ENCODE peak calls at places on chromosomes 4 and X, in four cellular contexts. B is stimulated activated CD4-positive, alpha-beta T cell treated with anti-CD3 and anti-CD28 coated beads, Interleukin-12 subunit alpha, Interleukin-12 subunit beta, amount 100 ng/mL, for 48 hours; U is LoVo; W is AG09309. C is an unnamed sample.

GRCh38 chr4:82839624-82840023 is 41.0 kb upstream of the SCD5 start:
- DNase-seq in B (no peak), U (no peak), W (no peak), C (no peak)

GRCh38 chr4:130574215-130574614 is 1478.3 kb downstream of the C4orf33 start:
- DNase-seq in B (no peak), W (no peak), U (no peak), C (no peak)

GRCh38 chr4:108072300-108072699 is 82.6 kb downstream of the HADH start:
- DNase-seq in W (no peak), U (no peak), B (peak), C (no peak)

GRCh38 chr4:85862896-85863295 is 387.9 kb downstream of the ARHGAP24 start:
- DNase-seq in W (no peak), U (no peak), B (no peak), C (no peak)

GRCh38 chrX:107574054-107574683 is 54.1 kb upstream of the PRPS1 start:
- DNase-seq in W (no peak), B (no peak), U (no peak), C (peak)

GRCh38 chr4:37717575-37717974 is 31.4 kb upstream of the RELL1 start:
- DNase-seq in W (peak), U (no peak), B (no peak), C (no peak)

GRCh38 chr4:169899295-169899694 is 126.9 kb downstream of the MFAP3L start:
- DNase-seq in W (no peak), U (no peak), B (no peak), C (peak)

GRCh38 chr4:148730241-148730640 is 288.0 kb upstream of the NR3C2 start:
- DNase-seq in W (no peak), B (no peak), U (no peak), C (no peak)

GRCh38 chr4:26589699-26590098 is 5.8 kb downstream of the TBC1D19 start:
- DNase-seq in W (no peak), B (no peak), U (no peak), C (no peak)

GRCh38 chr4:24922416-24922815 is 9.6 kb upstream of the CCDC149 start:
- DNase-seq in U (no peak), W (no peak), B (no peak), C (no peak)

GRCh38 chr4:54696649-54697048 is 38.9 kb downstream of the KIT start:
- DNase-seq in W (no peak), U (no peak), B (no peak), C (no peak)

GRCh38 chrX:151726751-151727150 is 7.8 kb upstream of the CNGA2 start:
- DNase-seq in U (no peak), B (no peak), W (no peak), C (no peak)

GRCh38 chr4:99828477-99828876 is 11.8 kb downstream of the DAPP1 start:
- DNase-seq in W (no peak), B (no peak), U (no peak), C (peak)

GRCh38 chr4:176149680-176150079 is 45.7 kb downstream of the SPATA4 start:
- DNase-seq in W (no peak), B (no peak), U (no peak), C (no peak)